ENCODE peak calls at places on chromosome 20, in five cellular contexts. V, G, M, X and H are unnamed samples. For H3K36me3 and H3K27me3, the result is how much of the 10 kb centered on the place peaks cover.

GRCh38 chr20:48448601-48449384 is 379.0 kb downstream of the PREX1 start:
- DNase-seq in V (no peak), G (no peak), M (no peak), X (no peak), H (no peak)

GRCh38 chr20:64224344-64225165 is 31.0 kb upstream of the PCMTD2 start:
- DNase-seq in V (no peak), G (no peak), M (no peak), X (no peak), H (no peak)

GRCh38 chr20:21099653-21100589 is 6.2 kb downstream of the LINC00237 start:
- DNase-seq in V (peak), G (peak), M (peak), X (peak), H (peak)

GRCh38 chr20:41135187-41135887 is 2.0 kb upstream of the PLCG1 start:
- DNase-seq in V (peak), G (peak), M (peak), X (no peak), H (peak)

GRCh38 chr20:21102691-21103311 is 3.4 kb downstream of the LINC00237 start:
- DNase-seq in V (peak), G (peak), M (peak), X (peak), H (no peak)

GRCh38 chr20:872855-873520 is 39.5 kb downstream of the FAM110A start:
- DNase-seq in V (peak), G (no peak), M (no peak), X (no peak), H (no peak)

GRCh38 chr20:62860924-62861691 is 514 bp downstream of the TCFL5 start:
- DNase-seq in V (peak), G (peak), M (no peak), X (no peak), H (no peak)

GRCh38 chr20:60055740-60056139 is 97.5 kb downstream of the CDH26 start:
- DNase-seq in V (no peak), G (peak), M (peak), X (peak), H (no peak)

GRCh38 chr20:51487525-51488279 is 54.8 kb downstream of the NFATC2 start:
- DNase-seq in V (no peak), G (no peak), M (no peak), X (no peak), H (no peak)

GRCh38 chr20:50120935-50121693 is 8.2 kb upstream of the UBE2V1 start:
- DNase-seq in V (peak), G (peak), M (peak), X (peak), H (peak)

GRCh38 chr20:36435799-36436541 is 105.3 kb upstream of the MYL9 start:
- DNase-seq in V (peak), G (peak), M (peak), X (peak), H (peak)
- H3K4me3 ChIP-seq in V (no peak), G (peak), M (peak), X (peak), H (no peak)

GRCh38 chr20:14498809-14499208 is 161.4 kb upstream of the FLRT3 start:
- DNase-seq in V (no peak), G (no peak), M (no peak), X (no peak), H (peak)
- H3K36me3 ChIP-seq in V (under half), G (under half), M (under half), X (under half), H (under half)

GRCh38 chr20:61719691-61720347 is 345.9 kb downstream of the TAF4 start:
- DNase-seq in V (no peak), G (peak), M (no peak), X (no peak), H (no peak)
- H3K27me3 ChIP-seq in V (under half), G (under half), M (under half), X (half or more), H (under half)

DNA sequence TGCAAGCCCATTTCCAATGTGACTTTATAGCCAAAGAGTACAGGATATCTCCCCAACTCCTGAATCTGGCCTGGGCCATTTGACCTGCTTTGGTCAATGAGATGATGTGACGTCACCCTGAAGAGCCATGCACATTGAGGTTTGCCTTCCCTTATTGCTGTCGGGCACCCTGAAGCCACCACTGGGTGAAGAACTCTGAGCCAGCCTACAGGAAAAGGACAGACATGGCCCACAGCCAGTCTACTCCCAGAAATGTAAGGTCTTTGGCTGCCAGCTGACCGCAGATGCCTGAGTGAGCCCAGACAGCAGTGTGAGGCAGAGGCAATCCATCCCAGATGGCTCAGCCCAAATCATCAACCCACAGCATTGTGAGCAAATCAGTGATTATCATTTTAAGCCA is 3.7 kb upstream of the SYNDIG1 start:
- DNase-seq in V (no peak), G (no peak), M (no peak), X (peak), H (no peak)
- H3K4me3 ChIP-seq in V (no peak), G (no peak), M (no peak), X (no peak), H (no peak)